ENCODE peak calls at places on chromosomes 12 and 14, in eight cellular contexts. S is tibial nerve, T is BE2C, W is NB4, I is nephron progenitor cell, A is AG09319, E is AG09309, M is fibroblast of mammary gland. R is an unnamed sample.

GRCh38 chr14:75523771-75524171 is 1.5 kb downstream of the BATF start:
- DNase-seq in A (no peak), E (no peak), M (peak), I (no peak), T (no peak), W (peak), S (peak), R (no peak)

GRCh38 chr14:68616255-68616902 is 176.5 kb downstream of the ZFP36L1 start:
- DNase-seq in M (peak), T (no peak), S (no peak), E (no peak), A (no peak), W (peak), I (no peak), R (no peak)

GRCh38 chr12:57476162-57476992 is 3.3 kb downstream of the ARHGAP9 start:
- DNase-seq in A (no peak), S (no peak), M (no peak), I (no peak), W (peak), E (no peak), T (no peak), R (peak)

GRCh38 chr14:92914087-92914656 is 8.8 kb upstream of the CHGA start:
- DNase-seq in A (no peak), S (no peak), T (no peak), W (peak), M (peak), E (no peak), I (peak), R (peak)

GRCh38 chr14:92633274-92633616 is 115.2 kb downstream of the LGMN start:
- DNase-seq in W (no peak), T (no peak), M (no peak), A (no peak), E (no peak), I (no peak), S (no peak), R (no peak)

GRCh38 chr14:84857571-84857970 is 672.4 kb upstream of the FLRT2 start:
- DNase-seq in I (no peak), S (no peak), E (no peak), T (no peak), M (no peak), A (no peak), W (no peak), R (no peak)

GRCh38 chr14:77554816-77555599 is 56.4 kb upstream of the ISM2 start:
- DNase-seq in E (no peak), M (no peak), T (peak), I (no peak), S (no peak), W (peak), A (no peak), R (no peak)

GRCh38 chr12:107130830-107131760 is 37.7 kb upstream of the CRY1 start:
- DNase-seq in A (no peak), W (no peak), E (no peak), I (peak), T (peak), S (no peak), M (no peak), R (no peak)

GRCh38 chr14:84036863-84037262 is 1493.1 kb upstream of the FLRT2 start:
- DNase-seq in W (peak), T (no peak), M (peak), A (peak), I (no peak), E (no peak), S (no peak), R (no peak)

GRCh38 chr12:89731614-89732013 is 23.0 kb upstream of the ATP2B1 start:
- DNase-seq in M (peak), T (no peak), I (no peak), W (peak), E (no peak), S (peak), A (peak), R (no peak)

GRCh38 chr12:89073027-89073398 is 279.3 kb downstream of the DUSP6 start:
- DNase-seq in T (peak), E (peak), M (peak), I (no peak), W (no peak), S (no peak), A (peak), R (no peak)

GRCh38 chr12:22481557-22482104 is 62.7 kb downstream of the C2CD5 start:
- DNase-seq in E (no peak), W (no peak), A (no peak), I (no peak), S (no peak), T (no peak), M (no peak), R (no peak)

GRCh38 chr14:99685061-99685995 is 1.2 kb downstream of the CYP46A1 start:
- DNase-seq in I (no peak), A (no peak), W (no peak), E (no peak), S (no peak), M (no peak), T (no peak), R (no peak)

GRCh38 chr12:118103231-118103600 is 595 bp downstream of the VSIG10 start:
- DNase-seq in S (no peak), E (no peak), A (no peak), T (no peak), W (peak), I (peak), M (no peak), R (peak)

GRCh38 chr12:107091989-107092641 is 1.2 kb downstream of the CRY1 start:
- DNase-seq in A (peak), S (peak), I (peak), W (peak), T (peak), E (peak), M (peak), R (peak)

GRCh38 chr14:90056821-90057220 is 5.0 kb upstream of the KCNK13 start:
- DNase-seq in A (no peak), W (no peak), M (no peak), T (no peak), E (no peak), S (no peak), I (peak), R (peak)

DNA sequence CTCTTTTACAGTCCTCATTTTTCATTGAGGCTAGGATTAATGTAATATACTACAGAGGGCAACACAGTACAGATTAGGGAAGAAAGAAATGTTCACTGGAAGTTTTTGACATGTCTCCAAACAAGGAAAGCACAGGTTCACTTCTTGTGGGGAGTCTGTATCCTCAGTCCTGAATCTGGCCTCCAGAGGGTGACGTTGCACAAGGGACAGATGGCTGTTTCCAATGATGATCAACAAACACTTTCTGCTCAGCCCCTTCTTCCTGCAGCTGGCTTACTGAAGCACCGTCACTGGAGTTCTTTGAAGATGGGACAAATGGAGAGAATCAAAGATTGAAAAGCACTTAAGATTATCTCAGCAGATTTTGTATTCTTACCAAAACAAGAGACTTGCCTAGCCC is 123.3 kb upstream of the OR4E1 start:
- DNase-seq in W (no peak), A (no peak), M (no peak), I (no peak), E (no peak), T (no peak), S (no peak), R (peak)
- TF ChIP-seq CTCF in W (no peak), A (no peak), M (no peak), I (no peak), E (no peak), T (no peak), S (no peak), R (peak)

DNA sequence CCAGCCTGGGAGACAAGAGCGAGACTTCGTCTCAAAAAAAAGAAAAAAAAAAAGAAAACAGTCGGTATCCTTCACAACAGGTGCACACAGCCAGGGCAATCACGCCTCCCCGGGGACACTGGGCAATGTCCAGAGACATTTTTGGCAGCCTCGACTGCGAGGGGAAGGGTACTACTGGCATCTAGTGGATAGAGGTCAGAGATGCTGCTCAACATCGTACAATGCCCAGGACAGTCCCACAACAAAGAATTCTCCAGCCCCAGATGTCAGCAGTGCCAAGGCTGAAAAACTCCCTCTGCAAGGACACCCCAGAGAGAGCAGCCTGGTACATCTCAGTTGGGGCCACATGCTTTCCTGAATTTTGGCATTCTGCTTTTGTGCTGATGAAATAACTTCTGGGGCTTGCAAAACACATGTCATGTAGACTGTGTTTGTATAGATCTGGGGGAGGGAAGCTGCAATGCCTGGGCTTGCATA is 21.5 kb downstream of the ALDH2 start:
- DNase-seq in A (peak), I (no peak), T (peak), E (peak), S (no peak), M (peak), W (peak), R (peak)
- TF ChIP-seq CTCF in A (peak), I (no peak), T (peak), E (peak), S (no peak), M (peak), W (peak), R (peak)

GRCh38 chr12:130965214-130965613 is 11.5 kb downstream of the ADGRD1 start:
- DNase-seq in M (no peak), S (no peak), A (no peak), E (no peak), T (no peak), W (no peak), I (no peak), R (no peak)

GRCh38 chr12:130960787-130961186 is 7.1 kb downstream of the ADGRD1 start:
- DNase-seq in E (no peak), M (no peak), A (no peak), I (no peak), T (no peak), S (no peak), W (no peak), R (no peak)

GRCh38 chr12:130958557-130959140 is 4.9 kb downstream of the ADGRD1 start:
- DNase-seq in W (no peak), A (no peak), S (no peak), I (no peak), E (no peak), M (no peak), T (no peak), R (no peak)

GRCh38 chr12:130959632-130960031 is 5.9 kb downstream of the ADGRD1 start:
- DNase-seq in M (no peak), W (no peak), E (no peak), S (no peak), T (no peak), A (no peak), I (no peak), R (no peak)

GRCh38 chr12:130961921-130962326 is 8.2 kb downstream of the ADGRD1 start:
- DNase-seq in E (no peak), A (no peak), T (no peak), S (no peak), I (no peak), M (no peak), W (no peak), R (no peak)
- TF ChIP-seq CTCF in E (no peak), A (no peak), T (no peak), S (no peak), I (no peak), M (no peak), W (no peak), R (no peak)

GRCh38 chr12:124507188-124508109 is 60.0 kb downstream of the NCOR2 start:
- DNase-seq in A (no peak), E (no peak), T (no peak), M (peak), S (peak), W (no peak), I (peak), R (no peak)

GRCh38 chr12:124506832-124507153 is 60.6 kb downstream of the NCOR2 start:
- DNase-seq in T (no peak), M (no peak), I (no peak), W (no peak), E (no peak), A (no peak), S (no peak), R (no peak)

GRCh38 chr12:124509300-124509675 is 58.1 kb downstream of the NCOR2 start:
- DNase-seq in S (no peak), I (no peak), T (no peak), A (no peak), E (no peak), W (no peak), M (no peak), R (no peak)

GRCh38 chr12:124509676-124510300 is 57.6 kb downstream of the NCOR2 start:
- DNase-seq in E (no peak), M (peak), T (peak), I (peak), A (no peak), S (peak), W (peak), R (no peak)

DNA sequence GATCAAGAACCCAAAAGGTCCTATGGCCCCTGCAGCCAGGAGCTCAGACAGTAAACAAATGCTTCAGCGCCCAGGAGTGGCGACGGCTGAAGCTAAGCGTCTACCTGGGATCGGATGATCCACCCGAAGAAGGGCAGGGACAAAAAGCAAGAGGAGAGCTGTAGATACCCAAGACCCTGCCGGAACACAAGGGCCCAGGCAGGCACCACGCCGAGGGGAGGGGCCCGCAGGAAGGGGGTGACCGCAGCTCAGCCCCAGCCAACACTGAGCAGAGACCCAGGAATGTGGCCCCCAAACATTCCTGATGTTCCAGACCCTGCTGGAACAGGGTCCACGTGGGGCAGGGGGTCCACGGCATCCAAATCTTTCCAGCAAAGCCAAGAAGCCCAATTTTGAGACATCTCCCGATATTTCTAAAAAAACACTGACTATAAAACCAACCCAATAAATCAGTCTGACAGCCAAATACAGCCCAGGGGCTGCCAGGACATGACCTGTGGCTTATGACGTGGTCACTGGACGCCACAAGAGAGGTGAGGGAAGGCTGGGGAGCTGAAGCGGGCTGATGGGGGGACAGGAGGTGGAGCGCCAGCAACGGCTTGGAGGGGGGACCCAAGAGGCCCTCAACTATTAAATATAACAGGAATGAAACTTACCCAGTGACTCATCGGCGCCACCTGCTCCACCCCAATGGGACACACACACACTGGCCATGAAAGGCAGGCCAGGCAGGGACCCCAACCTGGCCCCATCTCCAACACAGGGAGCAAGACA is 58.9 kb downstream of the NCOR2 start:
- DNase-seq in I (peak), M (peak), T (no peak), A (no peak), W (peak), E (no peak), S (peak), R (no peak)
- TF ChIP-seq CTCF in I (no peak), M (no peak), T (peak), A (no peak), W (peak), E (no peak), S (no peak), R (no peak)

GRCh38 chr12:32107376-32108267 is 975 bp downstream of the BICD1 start:
- DNase-seq in A (no peak), T (peak), M (peak), W (peak), S (no peak), E (no peak), I (peak), R (peak)
- TF ChIP-seq CTCF in A (no peak), T (no peak), M (no peak), W (no peak), S (no peak), E (no peak), I (no peak), R (no peak)

GRCh38 chr12:647713-648085 is 15.5 kb downstream of the NINJ2 start:
- DNase-seq in I (no peak), T (no peak), W (no peak), E (no peak), S (no peak), A (no peak), M (no peak), R (no peak)

GRCh38 chr12:646303-647038 is 16.8 kb downstream of the NINJ2 start:
- DNase-seq in M (peak), A (no peak), W (no peak), T (no peak), S (peak), E (no peak), I (no peak), R (no peak)

GRCh38 chr12:645563-646071 is 17.6 kb downstream of the NINJ2 start:
- DNase-seq in W (peak), A (no peak), I (no peak), M (peak), E (no peak), T (no peak), S (peak), R (no peak)

GRCh38 chr12:647039-647712 is 16.1 kb downstream of the NINJ2 start:
- DNase-seq in E (no peak), I (no peak), W (no peak), T (no peak), A (no peak), M (no peak), S (no peak), R (no peak)

GRCh38 chr12:650983-651382 is 12.3 kb downstream of the NINJ2 start:
- DNase-seq in S (no peak), E (no peak), A (no peak), W (peak), T (no peak), M (no peak), I (no peak), R (no peak)
- TF ChIP-seq CTCF in S (no peak), E (no peak), A (no peak), W (peak), T (no peak), M (no peak), I (no peak), R (peak)

GRCh38 chr12:49567302-49567610 is 686 bp downstream of the MCRS1 start:
- DNase-seq in M (no peak), S (no peak), T (no peak), E (no peak), A (no peak), I (no peak), W (no peak), R (no peak)
- TF ChIP-seq CTCF in M (no peak), S (no peak), T (no peak), E (no peak), A (no peak), I (no peak), W (no peak), R (no peak)

GRCh38 chr12:130703733-130704375 is 12.2 kb downstream of the RIMBP2 start:
- DNase-seq in E (no peak), W (no peak), I (no peak), S (no peak), A (no peak), T (no peak), M (no peak), R (no peak)

GRCh38 chr12:130700492-130701401 is 15.4 kb downstream of the RIMBP2 start:
- DNase-seq in I (no peak), E (no peak), A (no peak), S (no peak), W (no peak), T (no peak), M (no peak), R (no peak)

GRCh38 chr12:130704606-130705005 is 11.5 kb downstream of the RIMBP2 start:
- DNase-seq in M (no peak), E (no peak), A (no peak), T (no peak), W (no peak), S (no peak), I (no peak), R (no peak)

GRCh38 chr12:130702966-130703732 is 12.9 kb downstream of the RIMBP2 start:
- DNase-seq in E (no peak), I (no peak), A (no peak), M (no peak), W (no peak), T (peak), S (no peak), R (no peak)

GRCh38 chr12:130701402-130701744 is 14.7 kb downstream of the RIMBP2 start:
- DNase-seq in A (no peak), I (no peak), E (no peak), T (no peak), M (no peak), W (no peak), S (no peak), R (no peak)
- TF ChIP-seq CTCF in A (no peak), I (no peak), E (no peak), T (no peak), M (no peak), W (no peak), S (no peak), R (no peak)

GRCh38 chr14:101859916-101860315 is 98.4 kb downstream of the PPP2R5C start:
- DNase-seq in S (no peak), E (no peak), T (no peak), M (no peak), W (no peak), A (no peak), I (no peak), R (no peak)
- TF ChIP-seq CTCF in S (no peak), E (no peak), T (no peak), M (no peak), W (no peak), A (no peak), I (no peak), R (no peak)

GRCh38 chr14:59182641-59183040 is 5.8 kb upstream of the DAAM1 start:
- DNase-seq in M (no peak), I (no peak), S (no peak), A (no peak), W (no peak), T (no peak), E (no peak), R (no peak)
- TF ChIP-seq CTCF in M (no peak), I (no peak), S (no peak), A (no peak), W (no peak), T (no peak), E (no peak), R (no peak)